ENCODE peak calls at places on chromosome X, in nine cellular contexts. F is SIG-M5; K is NCI-H2171; N is uterus; W is nucleus accumbens; I is prostate gland; A is endothelial cell; R is MG63; H is stimulated activated CD4-positive, alpha-beta T cell treated with anti-CD3 and anti-CD28 coated beads, TNF-alpha, amount 100 ng/mL, for 24 hours. P is an unnamed sample.

GRCh38 chrX:41435708-41436107 is 11.4 kb upstream of the NYX start:
- DNase-seq in F (no peak), K (no peak), N (no peak), W (no peak), I (no peak), A (no peak), R (no peak), H (no peak), P (no peak)

GRCh38 chrX:137926090-137926489 is 360.2 kb downstream of the ZIC3 start:
- DNase-seq in F (no peak), K (peak; percentile 12), N (no peak), W (no peak), I (no peak), A (peak; percentile 13), R (no peak), H (no peak), P (no peak)

GRCh38 chrX:119249836-119250340 is 13.8 kb downstream of the PGRMC1 start:
- DNase-seq in F (no peak), K (no peak), N (no peak), W (no peak), I (no peak), A (no peak), R (peak; percentile 42), H (no peak), P (no peak)

GRCh38 chrX:103565752-103566151 is 19.6 kb upstream of the TCEAL4 start:
- DNase-seq in F (no peak), K (no peak), N (no peak), W (no peak), I (no peak), A (no peak), R (no peak), H (no peak), P (no peak)

GRCh38 chrX:151458824-151459223 is 61.8 kb downstream of the VMA21 start:
- DNase-seq in F (no peak), K (no peak), N (no peak), W (no peak), I (no peak), A (no peak), R (no peak), H (no peak), P (no peak)

GRCh38 chrX:72105436-72105835 is 26.3 kb downstream of the RTL5 start:
- DNase-seq in F (no peak), K (no peak), N (no peak), W (no peak), I (no peak), A (no peak), R (no peak), H (no peak), P (no peak)

GRCh38 chrX:6810796-6811195 is 275.9 kb upstream of the VCX3A start:
- DNase-seq in F (no peak), K (no peak), N (no peak), W (no peak), I (no peak), A (no peak), R (peak; percentile 17), H (no peak), P (no peak)

GRCh38 chrX:38850807-38851533 is 49.7 kb downstream of the MID1IP1 start:
- DNase-seq in F (no peak), K (no peak), N (no peak), W (no peak), I (no peak), A (no peak), R (no peak), H (no peak), P (no peak)

GRCh38 chrX:71637253-71637618 is 18.9 kb upstream of the CXCR3 start:
- DNase-seq in F (no peak), K (no peak), N (no peak), W (no peak), I (no peak), A (no peak), R (no peak), H (no peak), P (no peak)

GRCh38 chrX:48794993-48795501 is 6.8 kb upstream of the HDAC6 start:
- DNase-seq in F (no peak), K (no peak), N (no peak), W (no peak), I (no peak), A (no peak), R (peak; percentile 40), H (no peak), P (no peak)

GRCh38 chrX:137566746-137567473 is 983 bp downstream of the ZIC3 start:
- DNase-seq in F (no peak), K (no peak), N (no peak), W (no peak), I (no peak), A (no peak), R (no peak), H (no peak), P (no peak)

GRCh38 chrX:34778961-34779360 is 121.9 kb upstream of the TMEM47 start:
- DNase-seq in F (no peak), K (no peak), N (no peak), W (no peak), I (no peak), A (no peak), R (no peak), H (no peak), P (no peak)

GRCh38 chrX:153878969-153879653 is 6.9 kb downstream of the L1CAM start:
- DNase-seq in F (no peak), K (peak; percentile 67), N (no peak), W (no peak), I (no peak), A (no peak), R (no peak), H (no peak), P (no peak)

GRCh38 chrX:112834016-112834855 is 6.4 kb downstream of the AMOT start:
- DNase-seq in F (no peak), K (no peak), N (no peak), W (no peak), I (no peak), A (no peak), R (no peak), H (no peak), P (no peak)

GRCh38 chrX:12206413-12206812 is 68.1 kb downstream of the FRMPD4 start:
- DNase-seq in F (no peak), K (no peak), N (no peak), W (no peak), I (no peak), A (no peak), R (peak; percentile 0), H (no peak), P (no peak)

GRCh38 chrX:63350979-63351616 is at the start of gene SPIN4:
- DNase-seq in F (no peak), K (peak; percentile 84), N (peak; percentile 81), W (peak; percentile 17), I (peak; percentile 83), A (peak; percentile 86), R (peak; percentile 90), H (peak; percentile 74), P (peak; percentile 65)

GRCh38 chrX:10519761-10520160 is 100.6 kb downstream of the MID1 start:
- DNase-seq in F (no peak), K (no peak), N (no peak), W (no peak), I (no peak), A (no peak), R (no peak), H (no peak), P (no peak)